ENCODE peak calls at places on chromosome 22, in eight cellular contexts. V, Y, A, O, Z, U, W and J are unnamed samples.

GRCh38 chr22:30426395-30427353 is 1.1 kb downstream of the MTFP1 start:
- DNase-seq in V (peak), Y (peak), A (peak), O (peak), Z (peak), U (peak), W (no peak), J (no peak)

GRCh38 chr22:41364955-41365354 is 16.8 kb upstream of the TEF start:
- DNase-seq in V (no peak), Y (no peak), A (peak), O (no peak), Z (no peak), U (no peak), W (no peak), J (no peak)

GRCh38 chr22:47151490-47151889 is 389.0 kb downstream of the TBC1D22A start:
- DNase-seq in V (no peak), Y (no peak), A (no peak), O (peak), Z (peak), U (no peak), W (no peak), J (no peak)

GRCh38 chr22:29715240-29715639 is 4.6 kb upstream of the CABP7 start:
- DNase-seq in V (no peak), Y (no peak), A (no peak), O (no peak), Z (no peak), U (no peak), W (no peak), J (no peak)

GRCh38 chr22:30562391-30562790 is 12.1 kb downstream of the GAL3ST1 start:
- DNase-seq in V (no peak), Y (no peak), A (no peak), O (no peak), Z (no peak), U (no peak), W (no peak), J (no peak)

GRCh38 chr22:40757071-40757470 is 62.1 kb downstream of the SLC25A17 start:
- DNase-seq in V (no peak), Y (no peak), A (no peak), O (peak), Z (peak), U (no peak), W (no peak), J (no peak)

GRCh38 chr22:27032121-27032761 is 374.9 kb downstream of the MIAT start:
- DNase-seq in V (no peak), Y (no peak), A (no peak), O (no peak), Z (no peak), U (no peak), W (no peak), J (no peak)

GRCh38 chr22:39117585-39118191 is 20.6 kb downstream of the APOBEC3H start:
- DNase-seq in V (peak), Y (peak), A (peak), O (peak), Z (peak), U (peak), W (peak), J (no peak)

GRCh38 chr22:49967333-49968241 is 7.0 kb downstream of the PIM3 start:
- DNase-seq in V (peak), Y (peak), A (peak), O (no peak), Z (no peak), U (no peak), W (no peak), J (peak)

GRCh38 chr22:27206001-27206746 is 548.8 kb downstream of the MIAT start:
- DNase-seq in V (no peak), Y (no peak), A (no peak), O (peak), Z (peak), U (no peak), W (no peak), J (no peak)

GRCh38 chr22:48952256-48953102 is 875.2 kb downstream of the BRD1 start:
- DNase-seq in V (no peak), Y (peak), A (peak), O (no peak), Z (no peak), U (no peak), W (no peak), J (peak)

GRCh38 chr22:22037229-22037628 is 54.6 kb upstream of the TOP3B start:
- DNase-seq in V (no peak), Y (no peak), A (no peak), O (no peak), Z (no peak), U (no peak), W (no peak), J (no peak)

GRCh38 chr22:25782831-25783230 is 40.8 kb downstream of the MYO18B start:
- DNase-seq in V (no peak), Y (no peak), A (no peak), O (no peak), Z (no peak), U (no peak), W (no peak), J (no peak)

GRCh38 chr22:50445071-50445879 is 29.6 kb downstream of the SBF1 start:
- DNase-seq in V (no peak), Y (no peak), A (peak), O (no peak), Z (no peak), U (peak), W (no peak), J (no peak)

GRCh38 chr22:29313126-29314071 is 2.1 kb downstream of the RASL10A start:
- DNase-seq in V (no peak), Y (peak), A (no peak), O (peak), Z (peak), U (no peak), W (no peak), J (peak)

GRCh38 chr22:30327864-30328345 is 1.2 kb upstream of the TBC1D10A start:
- DNase-seq in V (no peak), Y (no peak), A (no peak), O (no peak), Z (no peak), U (no peak), W (no peak), J (no peak)

GRCh38 chr22:27050771-27051170 is 393.4 kb downstream of the MIAT start:
- DNase-seq in V (no peak), Y (no peak), A (no peak), O (no peak), Z (no peak), U (no peak), W (no peak), J (no peak)

GRCh38 chr22:47029244-47030001 is 267.0 kb downstream of the TBC1D22A start:
- DNase-seq in V (no peak), Y (no peak), A (no peak), O (no peak), Z (no peak), U (no peak), W (no peak), J (no peak)

GRCh38 chr22:25777870-25778269 is 35.9 kb downstream of the MYO18B start:
- DNase-seq in V (no peak), Y (no peak), A (no peak), O (peak), Z (peak), U (no peak), W (peak), J (no peak)

GRCh38 chr22:22745225-22746060 is 101.0 kb downstream of the GGTLC2 start:
- DNase-seq in V (no peak), Y (peak), A (peak), O (peak), Z (peak), U (no peak), W (no peak), J (no peak)

GRCh38 chr22:39135092-39135896 is 17.2 kb downstream of the CBX7 start:
- DNase-seq in V (peak), Y (no peak), A (no peak), O (peak), Z (peak), U (no peak), W (no peak), J (peak)

GRCh38 chr22:48891688-48892380 is 935.8 kb downstream of the BRD1 start:
- DNase-seq in V (no peak), Y (no peak), A (peak), O (no peak), Z (no peak), U (no peak), W (no peak), J (no peak)

DNA sequence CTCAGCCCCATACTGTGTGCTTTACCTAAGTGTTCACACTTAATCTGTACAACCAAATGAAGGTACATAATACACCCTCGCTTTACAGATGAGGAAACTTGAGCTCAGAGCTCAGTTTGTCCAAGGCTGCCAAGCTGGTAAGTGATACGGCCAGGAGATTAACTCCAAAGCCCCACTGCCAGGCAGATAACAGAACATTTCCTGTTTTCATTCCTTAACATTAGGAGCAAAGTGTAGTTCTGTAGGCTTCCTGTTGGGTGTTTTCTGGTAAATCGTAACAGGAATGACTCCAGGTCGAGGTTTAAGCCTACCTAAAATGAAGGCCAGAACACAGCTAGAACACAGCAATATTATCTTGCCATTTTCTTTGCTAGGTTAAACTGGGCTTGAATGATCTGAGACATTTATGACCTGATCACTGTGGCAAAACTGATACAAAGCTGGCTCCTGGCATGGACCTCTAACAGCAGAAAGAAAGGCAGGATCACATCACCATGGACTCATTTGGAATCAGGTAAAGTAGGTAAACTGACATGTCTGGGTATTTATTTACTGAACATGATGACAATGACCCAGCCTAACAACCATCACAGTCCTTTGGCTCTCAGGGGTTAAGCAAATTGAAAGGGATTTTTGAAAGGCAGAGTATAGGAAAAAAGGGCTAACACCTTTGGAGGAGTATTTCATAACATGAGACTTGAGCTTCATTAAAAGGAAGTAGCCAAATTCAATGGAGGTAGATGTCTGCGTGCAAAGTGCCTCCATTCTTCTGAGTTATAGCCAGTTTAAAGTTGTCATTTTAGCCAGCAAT is 3.9 kb upstream of the NUP50 start:
- DNase-seq in V (no peak), Y (no peak), A (peak), O (peak), Z (no peak), U (no peak), W (no peak), J (no peak)
- TF ChIP-seq CTCF in V (no peak), Y (peak), A (no peak), O (peak), Z (no peak), U (no peak), W (no peak), J (peak)

GRCh38 chr22:37258810-37259472 is 14.9 kb upstream of the RAC2 start:
- DNase-seq in V (no peak), Y (no peak), A (no peak), O (no peak), Z (no peak), U (no peak), W (no peak), J (peak)

GRCh38 chr22:37262346-37262745 is 18.3 kb upstream of the RAC2 start:
- DNase-seq in V (no peak), Y (no peak), A (no peak), O (no peak), Z (no peak), U (no peak), W (no peak), J (peak)

GRCh38 chr22:37259540-37260029 is 15.5 kb upstream of the RAC2 start:
- DNase-seq in V (no peak), Y (no peak), A (no peak), O (peak), Z (peak), U (no peak), W (no peak), J (peak)

GRCh38 chr22:37260939-37261338 is 16.9 kb upstream of the RAC2 start:
- DNase-seq in V (peak), Y (peak), A (peak), O (peak), Z (peak), U (no peak), W (no peak), J (peak)

GRCh38 chr22:37260396-37260795 is 16.3 kb upstream of the RAC2 start:
- DNase-seq in V (no peak), Y (no peak), A (no peak), O (no peak), Z (no peak), U (no peak), W (no peak), J (peak)
- TF ChIP-seq CTCF in V (no peak), Y (no peak), A (no peak), O (no peak), Z (no peak), U (no peak), W (no peak), J (no peak)

DNA sequence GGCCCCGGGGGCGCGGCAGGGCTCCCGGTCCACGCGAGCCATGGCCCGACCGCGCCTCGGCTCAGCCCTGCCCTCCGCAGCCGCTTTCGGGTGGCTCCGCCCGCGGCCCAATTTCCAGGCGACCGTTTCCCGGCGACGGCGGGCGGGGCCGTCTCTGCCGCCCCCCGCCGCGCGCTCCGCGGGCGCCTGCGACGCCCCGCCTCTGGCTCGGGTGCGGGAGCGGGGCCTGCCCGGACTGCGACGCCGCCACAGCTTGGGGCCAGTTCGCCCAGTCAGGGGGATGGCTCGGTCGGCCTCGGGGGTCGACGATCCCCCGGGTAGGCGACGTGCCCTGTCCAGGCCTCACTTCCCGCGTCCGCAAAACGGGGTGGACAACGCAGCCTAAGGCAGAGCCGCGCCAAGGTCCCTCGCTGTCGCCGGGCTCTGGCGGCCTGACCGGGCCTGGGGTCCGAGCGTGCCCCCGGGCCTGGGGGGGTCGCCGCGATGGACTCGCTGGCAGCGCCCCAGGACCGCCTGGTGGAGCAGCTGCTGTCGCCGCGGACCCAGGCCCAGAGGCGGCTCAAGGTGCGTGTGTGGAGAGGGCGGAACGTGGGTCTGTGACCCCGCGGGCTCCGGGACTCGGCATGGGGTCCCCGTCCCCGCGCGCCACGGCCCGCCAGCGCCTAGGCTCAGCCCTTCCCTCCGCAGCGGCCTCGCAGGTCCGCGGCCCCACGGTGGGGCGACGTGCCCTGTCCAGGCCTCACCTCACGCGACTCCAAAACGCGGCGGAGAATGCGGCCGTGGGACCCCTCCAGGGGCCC is 4.2 kb downstream of the SEPTIN5 start:
- DNase-seq in V (no peak), Y (no peak), A (no peak), O (no peak), Z (no peak), U (no peak), W (no peak), J (no peak)
- TF ChIP-seq CTCF in V (peak), Y (no peak), A (no peak), O (no peak), Z (no peak), U (peak), W (no peak), J (no peak)

GRCh38 chr22:42794551-42795510 is 62.2 kb downstream of the ARFGAP3 start:
- DNase-seq in V (no peak), Y (no peak), A (peak), O (no peak), Z (no peak), U (no peak), W (no peak), J (no peak)
- TF ChIP-seq CTCF in V (no peak), Y (no peak), A (no peak), O (no peak), Z (peak), U (no peak), W (peak), J (peak)

GRCh38 chr22:44325718-44326548 is 13.2 kb upstream of the SHISAL1 start:
- DNase-seq in V (no peak), Y (no peak), A (no peak), O (peak), Z (peak), U (no peak), W (peak), J (no peak)
- TF ChIP-seq CTCF in V (no peak), Y (peak), A (peak), O (peak), Z (peak), U (no peak), W (peak), J (peak)

GRCh38 chr22:24157783-24158170 is 23.5 kb upstream of the SUSD2 start:
- DNase-seq in V (no peak), Y (no peak), A (no peak), O (no peak), Z (no peak), U (no peak), W (no peak), J (no peak)

GRCh38 chr22:24155597-24156145 is 25.6 kb upstream of the SUSD2 start:
- DNase-seq in V (peak), Y (peak), A (peak), O (peak), Z (peak), U (peak), W (no peak), J (no peak)

GRCh38 chr22:24154826-24155225 is 26.5 kb upstream of the SUSD2 start:
- DNase-seq in V (no peak), Y (no peak), A (no peak), O (no peak), Z (no peak), U (no peak), W (no peak), J (no peak)

GRCh38 chr22:24156146-24156914 is 25.0 kb upstream of the SUSD2 start:
- DNase-seq in V (no peak), Y (no peak), A (peak), O (peak), Z (peak), U (peak), W (no peak), J (no peak)

GRCh38 chr22:24156915-24157782 is 24.1 kb upstream of the SUSD2 start:
- DNase-seq in V (peak), Y (peak), A (peak), O (peak), Z (peak), U (peak), W (no peak), J (no peak)
- TF ChIP-seq CTCF in V (peak), Y (peak), A (peak), O (peak), Z (peak), U (peak), W (peak), J (peak)

GRCh38 chr22:33722817-33723216 is 197.5 kb downstream of the LARGE1 start:
- DNase-seq in V (no peak), Y (no peak), A (no peak), O (no peak), Z (no peak), U (no peak), W (no peak), J (no peak)

GRCh38 chr22:33717694-33718396 is 202.4 kb downstream of the LARGE1 start:
- DNase-seq in V (peak), Y (no peak), A (no peak), O (no peak), Z (no peak), U (no peak), W (no peak), J (no peak)

GRCh38 chr22:33715626-33716025 is 204.7 kb downstream of the LARGE1 start:
- DNase-seq in V (no peak), Y (no peak), A (no peak), O (no peak), Z (no peak), U (no peak), W (no peak), J (no peak)

GRCh38 chr22:33723915-33724314 is 196.4 kb downstream of the LARGE1 start:
- DNase-seq in V (peak), Y (no peak), A (no peak), O (no peak), Z (no peak), U (no peak), W (no peak), J (no peak)

GRCh38 chr22:33720166-33720878 is 200.0 kb downstream of the LARGE1 start:
- DNase-seq in V (no peak), Y (no peak), A (peak), O (no peak), Z (no peak), U (no peak), W (no peak), J (no peak)
- TF ChIP-seq CTCF in V (no peak), Y (no peak), A (no peak), O (no peak), Z (no peak), U (no peak), W (no peak), J (no peak)

GRCh38 chr22:17496843-17497242 is 66.5 kb upstream of the SLC25A18 start:
- DNase-seq in V (no peak), Y (no peak), A (no peak), O (no peak), Z (no peak), U (no peak), W (no peak), J (no peak)

DNA sequence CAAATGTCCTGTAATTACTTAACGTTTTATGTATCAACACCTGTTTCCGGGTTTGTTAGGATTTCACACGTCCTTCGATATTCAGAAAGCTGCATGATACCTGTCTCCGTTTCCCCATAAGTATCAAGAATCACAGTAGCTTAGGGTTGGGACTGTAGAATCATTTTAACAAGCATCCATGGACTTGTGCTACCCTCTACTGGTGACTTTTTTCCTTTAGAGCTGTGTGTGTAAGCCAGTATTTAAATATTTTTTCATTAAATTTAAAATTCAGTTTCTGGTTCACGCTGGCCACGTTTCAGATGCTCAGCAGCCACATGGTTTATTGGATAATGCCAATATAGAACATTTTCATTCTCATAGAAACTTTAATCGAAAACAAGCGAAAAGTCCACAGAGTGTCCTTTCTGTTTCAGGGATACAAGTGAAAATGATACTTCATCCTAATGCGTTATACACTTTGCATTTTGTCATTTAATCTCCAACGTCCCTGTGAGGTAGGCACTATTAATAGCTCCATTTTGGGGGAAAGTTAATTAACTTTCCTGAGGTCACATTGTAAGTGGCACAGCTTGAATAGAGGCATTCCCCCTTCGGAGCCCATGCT is 61.5 kb upstream of the SLC25A18 start:
- DNase-seq in V (peak), Y (peak), A (no peak), O (peak), Z (peak), U (no peak), W (peak), J (no peak)
- TF ChIP-seq CTCF in V (peak), Y (peak), A (peak), O (peak), Z (peak), U (peak), W (peak), J (peak)